ENCODE peak calls at places on chromosomes 1 and 21, in six cellular contexts. E, H, T, Q, L and K are unnamed samples.

GRCh38 chr1:233796146-233796798 is 108.2 kb upstream of the SLC35F3 start:
- DNase-seq in L (no peak), H (no peak), T (no peak), Q (no peak), E (no peak), K (no peak)

GRCh38 chr1:169105087-169105433 is 1.4 kb upstream of the ATP1B1 start:
- DNase-seq in H (no peak), Q (no peak), E (no peak), L (no peak), T (no peak), K (no peak)

GRCh38 chr1:63674238-63674864 is 81.1 kb downstream of the PGM1 start:
- DNase-seq in L (peak), H (peak), E (peak), T (peak), Q (peak), K (peak)

GRCh38 chr1:41322835-41323234 is 38.4 kb upstream of the FOXO6 start:
- DNase-seq in E (no peak), T (peak), H (peak), L (peak), Q (peak), K (peak)

GRCh38 chr1:18927654-18928272 is 25.4 kb upstream of the ALDH4A1 start:
- DNase-seq in L (no peak), H (no peak), T (no peak), E (peak), Q (no peak), K (no peak)

GRCh38 chr1:8702121-8702520 is 115.3 kb downstream of the RERE start:
- DNase-seq in E (no peak), T (no peak), L (peak), H (peak), Q (no peak), K (peak)

GRCh38 chr1:151032164-151032563 is 4.2 kb upstream of the BNIPL start:
- DNase-seq in T (no peak), Q (no peak), H (no peak), L (no peak), E (no peak), K (no peak)

GRCh38 chr1:22500476-22500875 is 48.8 kb downstream of the ZBTB40 start:
- DNase-seq in L (no peak), Q (no peak), H (peak), E (peak), T (no peak), K (peak)

GRCh38 chr1:31571340-31572295 is 4.7 kb upstream of the TINAGL1 start:
- DNase-seq in H (no peak), L (no peak), Q (no peak), E (no peak), T (no peak), K (no peak)

GRCh38 chr1:3998086-3998485 is 98.0 kb upstream of the C1orf174 start:
- DNase-seq in L (no peak), E (no peak), T (no peak), H (peak), Q (no peak), K (no peak)

GRCh38 chr1:183449223-183449770 is 23.0 kb upstream of the SMG7 start:
- DNase-seq in H (no peak), L (no peak), Q (no peak), E (no peak), T (no peak), K (no peak)

GRCh38 chr1:21926814-21927530 is 10.1 kb downstream of the HSPG2 start:
- DNase-seq in L (no peak), T (no peak), H (no peak), E (peak), Q (no peak), K (no peak)

GRCh38 chr1:94871031-94871430 is 50.9 kb downstream of the SLC44A3 start:
- DNase-seq in E (peak), Q (no peak), T (no peak), H (no peak), L (no peak), K (peak)

GRCh38 chr1:177328251-177328650 is 157.5 kb downstream of the BRINP2 start:
- DNase-seq in E (no peak), L (no peak), Q (no peak), T (no peak), H (no peak), K (peak)

GRCh38 chr1:158149577-158150269 is 31.0 kb upstream of the CD1D start:
- DNase-seq in T (peak), Q (peak), E (peak), L (peak), H (peak), K (peak)

GRCh38 chr1:167460836-167461235 is 57.5 kb downstream of the CD247 start:
- DNase-seq in H (no peak), E (no peak), L (no peak), T (no peak), Q (no peak), K (no peak)

GRCh38 chr21:43012596-43012995 is 38.2 kb downstream of the PKNOX1 start:
- DNase-seq in Q (no peak), H (no peak), T (no peak), L (no peak), E (peak), K (no peak)

GRCh38 chr1:77888429-77889239 is at the start of gene NEXN:
- DNase-seq in T (peak), H (peak), E (peak), Q (peak), L (peak), K (peak)

GRCh38 chr1:66134004-66134403 is 341.3 kb downstream of the PDE4B start:
- DNase-seq in T (no peak), Q (no peak), H (no peak), L (no peak), E (no peak), K (no peak)

GRCh38 chr1:5644281-5645134 is 347.7 kb downstream of the NPHP4 start:
- DNase-seq in Q (no peak), E (no peak), L (peak), T (no peak), H (no peak), K (no peak)

GRCh38 chr1:89688607-89689006 is 55.7 kb downstream of the LRRC8C start:
- DNase-seq in T (no peak), Q (no peak), L (no peak), H (peak), E (no peak), K (no peak)

DNA sequence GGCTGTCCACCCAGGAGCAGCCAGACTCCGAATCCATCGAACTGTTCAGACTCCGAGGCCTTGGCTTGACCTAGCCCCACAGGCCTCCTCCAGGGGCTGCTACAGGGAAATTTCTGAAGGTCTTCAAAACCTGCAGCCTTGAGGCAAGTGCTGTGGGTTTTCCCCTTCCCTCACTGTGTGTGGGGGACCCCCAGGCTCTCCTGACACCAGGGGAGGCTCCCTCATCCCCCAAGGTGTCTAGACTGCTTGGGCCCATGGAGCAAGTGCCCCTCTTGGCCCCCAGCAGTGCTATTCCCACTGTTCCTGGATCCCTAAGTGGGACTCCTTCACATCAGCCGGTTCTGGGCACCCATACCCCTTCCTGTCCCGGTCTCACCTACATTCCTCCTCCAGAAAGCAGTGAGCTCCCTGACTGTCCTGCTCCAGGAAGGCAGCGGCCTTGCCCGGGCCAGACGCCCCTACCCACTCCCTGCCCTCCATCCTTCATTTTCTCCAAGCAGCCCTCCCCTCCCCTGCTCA is 814 bp downstream of the PAQR7 start:
- DNase-seq in E (no peak), Q (no peak), L (no peak), T (no peak), H (no peak), K (no peak)
- H4K8ac ChIP-seq in E (peak), Q (no peak), L (no peak), T (peak), H (no peak), K (peak)

GRCh38 chr1:109610609-109611307 is 8.7 kb downstream of the GNAT2 start:
- DNase-seq in H (peak), T (no peak), Q (no peak), L (no peak), E (peak), K (peak)
- H2BK120ac ChIP-seq in H (no peak), T (no peak), Q (no peak), L (no peak), E (no peak), K (no peak)

DNA sequence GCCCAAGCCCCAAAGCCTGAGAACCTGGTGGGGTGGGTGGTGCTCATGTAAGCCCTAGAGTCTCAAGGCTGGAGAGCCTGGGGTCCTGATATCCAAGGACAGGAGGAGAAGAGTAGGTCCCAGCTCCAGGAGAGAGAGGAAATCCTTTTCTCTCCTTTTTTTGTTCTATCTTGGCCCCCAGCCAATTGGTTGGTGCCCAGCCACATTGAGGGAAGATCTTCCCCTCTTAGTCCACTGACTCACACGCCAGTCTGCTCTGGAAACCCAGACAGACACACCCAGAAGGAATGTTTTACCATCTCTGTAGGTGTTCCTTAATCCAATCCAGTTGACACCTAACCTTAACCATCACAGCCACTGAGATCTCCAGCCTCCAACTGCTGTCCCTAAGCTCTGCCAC is 16.2 kb upstream of the LIN9 start:
- DNase-seq in L (no peak), Q (no peak), H (no peak), E (no peak), T (no peak), K (no peak)
- H4K8ac ChIP-seq in L (no peak), Q (no peak), H (no peak), E (no peak), T (no peak), K (no peak)

GRCh38 chr1:149881876-149882275 is 17.5 kb upstream of the BOLA1 start:
- DNase-seq in H (no peak), L (no peak), E (no peak), T (no peak), Q (no peak), K (no peak)

GRCh38 chr1:149884433-149885363 is 14.7 kb upstream of the BOLA1 start:
- DNase-seq in E (peak), H (peak), L (no peak), T (no peak), Q (no peak), K (peak)

GRCh38 chr1:149877211-149877946 is 22.0 kb upstream of the BOLA1 start:
- DNase-seq in Q (no peak), E (no peak), H (no peak), T (no peak), L (no peak), K (no peak)

GRCh38 chr1:149883598-149884247 is 15.6 kb upstream of the BOLA1 start:
- DNase-seq in Q (no peak), L (no peak), H (no peak), T (no peak), E (no peak), K (no peak)

DNA sequence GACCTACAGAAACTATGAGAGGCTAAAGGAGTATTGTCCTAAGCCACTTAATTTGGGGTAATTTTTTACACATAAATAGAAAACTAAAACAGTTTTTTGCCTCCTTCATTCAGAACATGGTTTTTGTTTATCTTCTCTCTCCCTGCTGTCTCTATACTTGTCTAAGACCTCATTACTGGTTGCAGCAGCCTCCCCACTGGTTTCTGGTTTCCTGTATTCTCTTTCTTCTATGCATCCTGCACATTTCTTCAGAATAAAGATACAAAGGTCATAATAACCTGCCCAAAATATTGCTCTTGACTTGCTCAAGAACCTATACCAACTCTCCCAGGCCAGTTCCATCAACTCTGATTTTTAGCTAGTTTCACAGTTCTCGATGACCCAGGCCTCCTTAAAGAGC is 19.8 kb upstream of the BOLA1 start:
- DNase-seq in H (no peak), T (no peak), Q (no peak), E (no peak), L (no peak), K (no peak)
- H2BK120ac ChIP-seq in H (no peak), T (no peak), Q (no peak), E (no peak), L (no peak), K (no peak)

DNA sequence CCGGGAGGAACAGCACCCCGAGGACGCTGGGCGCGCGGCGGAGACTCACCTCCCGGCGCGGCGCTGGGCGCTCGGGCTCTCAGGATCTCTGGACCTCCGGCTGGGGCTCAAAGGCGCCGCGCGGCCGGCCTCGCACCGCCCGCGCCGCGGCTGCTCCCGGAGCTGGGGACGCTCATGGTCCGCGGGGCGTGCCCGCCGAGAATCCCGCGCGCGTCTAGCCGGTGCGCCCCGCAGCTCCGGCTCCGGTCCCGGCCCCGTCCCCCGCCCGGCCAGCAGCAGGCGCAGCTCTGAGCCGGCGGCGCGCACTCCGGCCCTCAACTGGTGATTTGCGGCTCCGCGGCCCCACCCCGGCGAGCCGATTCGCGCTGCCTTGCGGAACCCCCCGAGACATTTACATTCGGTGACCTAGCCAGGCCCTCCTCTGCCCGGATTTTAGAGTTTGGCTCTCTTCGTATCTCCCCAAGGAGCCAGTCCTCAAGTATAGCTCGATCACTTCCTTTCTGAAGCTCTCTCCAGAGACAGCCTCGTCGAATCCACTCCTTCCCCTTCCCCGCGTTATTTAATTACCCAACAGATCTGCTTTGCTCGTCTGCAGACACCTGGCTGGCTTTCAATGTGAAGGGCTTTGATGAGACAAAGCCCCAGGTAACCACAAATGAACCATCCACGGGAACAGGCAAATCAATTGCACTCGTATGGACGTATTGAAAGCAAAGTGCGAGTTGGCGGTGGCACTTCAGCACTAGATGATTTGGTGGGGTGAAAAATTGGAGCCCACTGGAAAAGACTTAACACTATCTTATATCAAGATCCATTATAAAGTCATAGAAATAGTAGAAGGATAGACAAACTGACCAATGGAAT is at the start of gene BCAR3:
- DNase-seq in Q (peak), T (peak), L (peak), E (peak), H (peak), K (peak)
- H4K8ac ChIP-seq in Q (peak), T (no peak), L (no peak), E (peak), H (no peak), K (peak)